ENCODE peak calls at places on chromosomes 12 and 14, in six cellular contexts. One of them, this sample, is unnamed.

GRCh38 chr12:76820888-76821482 is 57.1 kb downstream of the ZDHHC17 start:
- ATAC-seq in A549: peak
- ATAC-seq in psoas muscle: peak
- ATAC-seq in CD8-positive, alpha-beta T cell: no peak
- ATAC-seq in heart left ventricle: peak
- ATAC-seq in heart right ventricle: no peak
- ATAC-seq in this sample: no peak

GRCh38 chr14:89186850-89187376 is 230.1 kb downstream of the FOXN3 start:
- ATAC-seq in psoas muscle: peak
- ATAC-seq in A549: no peak
- ATAC-seq in heart left ventricle: peak
- ATAC-seq in CD8-positive, alpha-beta T cell: no peak
- ATAC-seq in heart right ventricle: peak
- ATAC-seq in this sample: peak

GRCh38 chr14:68658029-68658509 is 134.8 kb downstream of the ZFP36L1 start:
- ATAC-seq in psoas muscle: no peak
- ATAC-seq in heart left ventricle: no peak
- ATAC-seq in A549: no peak
- ATAC-seq in CD8-positive, alpha-beta T cell: no peak
- ATAC-seq in heart right ventricle: no peak
- ATAC-seq in this sample: no peak

GRCh38 chr14:96194657-96195431 is 9.8 kb upstream of the BDKRB2 start:
- ATAC-seq in heart left ventricle: no peak
- ATAC-seq in A549: no peak
- ATAC-seq in psoas muscle: no peak
- ATAC-seq in CD8-positive, alpha-beta T cell: no peak
- ATAC-seq in heart right ventricle: no peak
- ATAC-seq in this sample: no peak

GRCh38 chr12:130819248-130819576 is 19.8 kb downstream of the STX2 start:
- ATAC-seq in heart left ventricle: no peak
- ATAC-seq in heart right ventricle: peak
- ATAC-seq in CD8-positive, alpha-beta T cell: no peak
- ATAC-seq in psoas muscle: no peak
- ATAC-seq in A549: peak
- ATAC-seq in this sample: no peak

GRCh38 chr12:70043490-70044138 is 199.6 kb upstream of the CNOT2 start:
- ATAC-seq in CD8-positive, alpha-beta T cell: no peak
- ATAC-seq in heart left ventricle: peak
- ATAC-seq in psoas muscle: no peak
- ATAC-seq in heart right ventricle: peak
- ATAC-seq in A549: no peak
- ATAC-seq in this sample: no peak

GRCh38 chr14:52079239-52079956 is 10.5 kb upstream of the NID2 start:
- ATAC-seq in heart right ventricle: no peak
- ATAC-seq in A549: no peak
- ATAC-seq in CD8-positive, alpha-beta T cell: no peak
- ATAC-seq in psoas muscle: no peak
- ATAC-seq in heart left ventricle: no peak
- ATAC-seq in this sample: no peak

GRCh38 chr12:120479458-120479857 is 9.9 kb upstream of the SRSF9 start:
- ATAC-seq in heart right ventricle: no peak
- ATAC-seq in A549: no peak
- ATAC-seq in psoas muscle: no peak
- ATAC-seq in heart left ventricle: no peak
- ATAC-seq in CD8-positive, alpha-beta T cell: no peak
- ATAC-seq in this sample: no peak

GRCh38 chr12:57143454-57143853 is 4.0 kb downstream of the LRP1-AS start:
- ATAC-seq in CD8-positive, alpha-beta T cell: peak
- ATAC-seq in heart left ventricle: no peak
- ATAC-seq in heart right ventricle: no peak
- ATAC-seq in psoas muscle: no peak
- ATAC-seq in A549: no peak
- ATAC-seq in this sample: no peak

GRCh38 chr12:15899282-15899870 is 11.8 kb upstream of the DERA start:
- ATAC-seq in A549: no peak
- ATAC-seq in heart right ventricle: no peak
- ATAC-seq in CD8-positive, alpha-beta T cell: peak
- ATAC-seq in heart left ventricle: peak
- ATAC-seq in psoas muscle: peak
- ATAC-seq in this sample: no peak

GRCh38 chr14:89365071-89365801 is 51.8 kb downstream of the FOXN3 start:
- ATAC-seq in A549: no peak
- ATAC-seq in CD8-positive, alpha-beta T cell: peak
- ATAC-seq in psoas muscle: no peak
- ATAC-seq in heart left ventricle: peak
- ATAC-seq in heart right ventricle: peak
- ATAC-seq in this sample: peak

GRCh38 chr12:121288941-121289340 is 7.6 kb downstream of the CAMKK2 start:
- ATAC-seq in heart right ventricle: peak
- ATAC-seq in psoas muscle: no peak
- ATAC-seq in A549: no peak
- ATAC-seq in heart left ventricle: no peak
- ATAC-seq in CD8-positive, alpha-beta T cell: no peak
- ATAC-seq in this sample: peak

GRCh38 chr12:122051231-122051876 is 27.2 kb upstream of the MLXIP start:
- ATAC-seq in heart left ventricle: peak
- ATAC-seq in heart right ventricle: peak
- ATAC-seq in CD8-positive, alpha-beta T cell: no peak
- ATAC-seq in psoas muscle: peak
- ATAC-seq in A549: no peak
- ATAC-seq in this sample: peak

GRCh38 chr12:30985814-30986452 is 59.4 kb downstream of the TSPAN11 start:
- ATAC-seq in heart right ventricle: peak
- ATAC-seq in CD8-positive, alpha-beta T cell: no peak
- ATAC-seq in A549: peak
- ATAC-seq in psoas muscle: peak
- ATAC-seq in heart left ventricle: peak
- ATAC-seq in this sample: peak

GRCh38 chr12:112133418-112133817 is 8.1 kb downstream of the TRAFD1 start:
- ATAC-seq in psoas muscle: no peak
- ATAC-seq in A549: no peak
- ATAC-seq in heart left ventricle: peak
- ATAC-seq in heart right ventricle: no peak
- ATAC-seq in CD8-positive, alpha-beta T cell: no peak
- ATAC-seq in this sample: no peak

GRCh38 chr14:81890020-81890419 is 356.4 kb upstream of the SEL1L start:
- ATAC-seq in heart right ventricle: no peak
- ATAC-seq in psoas muscle: no peak
- ATAC-seq in heart left ventricle: no peak
- ATAC-seq in A549: no peak
- ATAC-seq in CD8-positive, alpha-beta T cell: no peak
- ATAC-seq in this sample: no peak

GRCh38 chr14:61780125-61780524 is 17.9 kb downstream of the SNAPC1 start:
- ATAC-seq in psoas muscle: no peak
- ATAC-seq in heart right ventricle: no peak
- ATAC-seq in CD8-positive, alpha-beta T cell: peak
- ATAC-seq in A549: no peak
- ATAC-seq in heart left ventricle: no peak
- ATAC-seq in this sample: no peak

GRCh38 chr12:32493282-32493681 is 93.9 kb downstream of the FGD4 start:
- ATAC-seq in CD8-positive, alpha-beta T cell: no peak
- ATAC-seq in A549: no peak
- ATAC-seq in psoas muscle: peak
- ATAC-seq in heart right ventricle: no peak
- ATAC-seq in heart left ventricle: no peak
- ATAC-seq in this sample: no peak

GRCh38 chr12:13870255-13870654 is 111.1 kb downstream of the GRIN2B start:
- ATAC-seq in CD8-positive, alpha-beta T cell: no peak
- ATAC-seq in A549: no peak
- ATAC-seq in heart right ventricle: no peak
- ATAC-seq in psoas muscle: no peak
- ATAC-seq in heart left ventricle: no peak
- ATAC-seq in this sample: no peak

GRCh38 chr12:104929368-104929767 is 28.7 kb downstream of the SLC41A2 start:
- ATAC-seq in heart right ventricle: no peak
- ATAC-seq in psoas muscle: no peak
- ATAC-seq in CD8-positive, alpha-beta T cell: no peak
- ATAC-seq in heart left ventricle: no peak
- ATAC-seq in A549: no peak
- ATAC-seq in this sample: no peak

GRCh38 chr12:89414322-89414721 is 62.0 kb upstream of the DUSP6 start:
- ATAC-seq in heart right ventricle: no peak
- ATAC-seq in CD8-positive, alpha-beta T cell: no peak
- ATAC-seq in psoas muscle: no peak
- ATAC-seq in heart left ventricle: no peak
- ATAC-seq in A549: no peak
- ATAC-seq in this sample: no peak

GRCh38 chr14:90198541-90198940 is 57.8 kb upstream of the PSMC1 start:
- ATAC-seq in heart left ventricle: no peak
- ATAC-seq in psoas muscle: no peak
- ATAC-seq in CD8-positive, alpha-beta T cell: no peak
- ATAC-seq in A549: no peak
- ATAC-seq in heart right ventricle: no peak
- ATAC-seq in this sample: no peak

GRCh38 chr14:67172520-67172919 is 16.7 kb upstream of the GARIN2 start:
- ATAC-seq in heart left ventricle: no peak
- ATAC-seq in A549: no peak
- ATAC-seq in psoas muscle: no peak
- ATAC-seq in heart right ventricle: no peak
- ATAC-seq in CD8-positive, alpha-beta T cell: no peak
- ATAC-seq in this sample: no peak

GRCh38 chr12:19223695-19224094 is 94.2 kb downstream of the PLEKHA5 start:
- ATAC-seq in heart left ventricle: peak
- ATAC-seq in psoas muscle: no peak
- ATAC-seq in heart right ventricle: no peak
- ATAC-seq in CD8-positive, alpha-beta T cell: no peak
- ATAC-seq in A549: no peak
- ATAC-seq in this sample: no peak

GRCh38 chr12:107894589-107894988 is 120.1 kb downstream of the ASCL4 start:
- ATAC-seq in heart left ventricle: no peak
- ATAC-seq in CD8-positive, alpha-beta T cell: no peak
- ATAC-seq in A549: no peak
- ATAC-seq in heart right ventricle: no peak
- ATAC-seq in psoas muscle: no peak
- ATAC-seq in this sample: no peak

GRCh38 chr12:110010853-110011835 is 11.9 kb downstream of the ANKRD13A start:
- ATAC-seq in heart right ventricle: no peak
- ATAC-seq in heart left ventricle: no peak
- ATAC-seq in psoas muscle: no peak
- ATAC-seq in A549: no peak
- ATAC-seq in CD8-positive, alpha-beta T cell: peak
- ATAC-seq in this sample: no peak

GRCh38 chr14:35366521-35366976 is 38.0 kb downstream of the NFKBIA start:
- ATAC-seq in psoas muscle: no peak
- ATAC-seq in heart right ventricle: no peak
- ATAC-seq in CD8-positive, alpha-beta T cell: no peak
- ATAC-seq in heart left ventricle: no peak
- ATAC-seq in A549: no peak
- ATAC-seq in this sample: no peak

GRCh38 chr14:68965261-68965761 is 13.8 kb downstream of the ACTN1 start:
- ATAC-seq in heart left ventricle: no peak
- ATAC-seq in psoas muscle: no peak
- ATAC-seq in heart right ventricle: no peak
- ATAC-seq in A549: no peak
- ATAC-seq in CD8-positive, alpha-beta T cell: no peak
- ATAC-seq in this sample: no peak

GRCh38 chr14:94320243-94320642 is 2.9 kb downstream of the SERPINA6 start:
- ATAC-seq in A549: peak
- ATAC-seq in heart right ventricle: no peak
- ATAC-seq in CD8-positive, alpha-beta T cell: no peak
- ATAC-seq in heart left ventricle: no peak
- ATAC-seq in psoas muscle: no peak
- ATAC-seq in this sample: no peak

DNA sequence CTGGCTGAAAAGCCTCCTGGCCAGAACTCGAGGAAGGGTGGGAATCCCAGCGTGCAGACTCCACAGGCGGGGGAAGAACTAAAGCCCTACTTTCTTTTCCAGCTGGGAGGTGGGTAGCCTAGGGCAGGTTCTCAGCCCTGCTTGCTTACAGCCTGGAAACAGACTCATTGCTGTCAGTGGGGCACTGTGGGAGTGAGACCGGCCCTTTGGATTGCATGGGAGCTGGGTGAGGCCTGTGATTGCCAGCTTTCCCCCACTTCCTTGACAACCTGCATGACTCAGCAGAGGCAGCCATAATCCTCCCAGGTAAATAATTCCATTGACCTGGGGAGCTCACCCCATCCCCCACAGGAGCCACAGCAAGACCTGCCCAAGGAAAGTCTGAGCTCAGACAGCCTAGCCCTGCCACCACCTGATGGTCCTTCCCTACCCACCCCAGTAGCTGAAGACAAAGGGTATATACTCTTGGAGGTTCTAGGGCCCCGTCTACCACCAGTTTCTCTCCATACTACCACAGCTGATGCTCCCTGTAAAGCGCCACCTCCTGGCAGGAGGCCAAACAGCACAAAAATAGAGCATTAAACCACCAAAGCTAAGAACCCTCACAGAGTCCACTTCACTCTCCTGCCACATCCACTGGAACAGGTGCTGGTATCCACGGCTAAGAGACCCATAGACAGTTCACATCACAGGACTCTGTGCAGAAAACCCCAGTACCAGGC is 294.1 kb downstream of the SEC23A start:
- ATAC-seq in CD8-positive, alpha-beta T cell: no peak
- ATAC-seq in heart left ventricle: no peak
- ATAC-seq in heart right ventricle: no peak
- ATAC-seq in psoas muscle: no peak
- ATAC-seq in A549: no peak
- ATAC-seq in this sample: no peak
- TF ChIP-seq CTCF in CD8-positive, alpha-beta T cell: no peak
- TF ChIP-seq CTCF in heart left ventricle: no peak
- TF ChIP-seq CTCF in heart right ventricle: no peak
- TF ChIP-seq CTCF in psoas muscle: no peak
- TF ChIP-seq CTCF in A549: no peak
- TF ChIP-seq CTCF in this sample: no peak

DNA sequence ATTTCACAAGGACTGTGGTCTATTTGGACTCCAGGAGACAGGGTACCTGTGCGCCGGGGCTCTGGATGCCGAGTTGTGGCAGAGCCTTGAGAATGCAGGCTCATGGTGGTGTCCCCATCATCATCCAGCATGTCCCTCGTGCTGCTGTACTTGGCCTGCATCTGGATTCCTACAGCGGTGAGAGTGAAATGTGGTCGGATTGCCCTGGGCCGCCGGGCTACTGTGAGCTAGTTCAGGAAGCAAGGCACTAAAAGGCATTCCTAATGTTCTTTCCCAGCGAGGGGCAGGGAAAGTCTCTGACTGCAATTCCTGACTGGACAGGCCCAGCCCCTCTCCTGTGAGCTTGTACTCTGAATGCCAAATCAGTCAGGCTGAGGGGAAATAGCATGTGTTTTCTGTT is at the start of gene CLEC1A:
- ATAC-seq in CD8-positive, alpha-beta T cell: no peak
- ATAC-seq in heart right ventricle: peak
- ATAC-seq in psoas muscle: peak
- ATAC-seq in A549: no peak
- ATAC-seq in heart left ventricle: peak
- ATAC-seq in this sample: peak
- H3K4me3 ChIP-seq in CD8-positive, alpha-beta T cell: no peak
- H3K4me3 ChIP-seq in heart right ventricle: peak
- H3K4me3 ChIP-seq in psoas muscle: peak
- H3K4me3 ChIP-seq in A549: no peak
- H3K4me3 ChIP-seq in heart left ventricle: peak
- H3K4me3 ChIP-seq in this sample: peak

GRCh38 chr14:36605506-36605857 is 23.1 kb upstream of the NKX2-8 start:
- ATAC-seq in heart right ventricle: no peak
- ATAC-seq in heart left ventricle: no peak
- ATAC-seq in A549: peak
- ATAC-seq in CD8-positive, alpha-beta T cell: no peak
- ATAC-seq in psoas muscle: no peak
- ATAC-seq in this sample: no peak
- TF ChIP-seq CTCF in heart right ventricle: no peak
- TF ChIP-seq CTCF in heart left ventricle: no peak
- TF ChIP-seq CTCF in A549: no peak
- TF ChIP-seq CTCF in CD8-positive, alpha-beta T cell: no peak
- TF ChIP-seq CTCF in psoas muscle: no peak
- TF ChIP-seq CTCF in this sample: no peak

GRCh38 chr12:115598827-115599226 is 678.7 kb downstream of the MED13L start:
- ATAC-seq in CD8-positive, alpha-beta T cell: no peak
- ATAC-seq in heart right ventricle: peak
- ATAC-seq in psoas muscle: no peak
- ATAC-seq in heart left ventricle: peak
- ATAC-seq in A549: no peak
- ATAC-seq in this sample: no peak
- H3K4me3 ChIP-seq in CD8-positive, alpha-beta T cell: no peak
- H3K4me3 ChIP-seq in heart right ventricle: peak
- H3K4me3 ChIP-seq in psoas muscle: peak
- H3K4me3 ChIP-seq in heart left ventricle: peak
- H3K4me3 ChIP-seq in A549: no peak
- H3K4me3 ChIP-seq in this sample: no peak

This sample was measured in gastroesophageal sphincter.